ENCODE peak calls at places on chromosomes 4 and X, in six cellular contexts. H is spleen, M is esophagus squamous epithelium, Z is psoas muscle, O is GM23338, Y is adipocyte. F is an unnamed sample.

GRCh38 chr4:144338148-144338547 is 197.6 kb upstream of the GYPA start:
- DNase-seq in H (no peak), M (no peak), Y (peak), O (no peak), Z (no peak), F (peak)

GRCh38 chrX:106940068-106940467 is 19.9 kb downstream of the CLDN2 start:
- DNase-seq in Y (no peak), O (no peak), M (no peak), Z (no peak), H (no peak), F (no peak)

GRCh38 chrX:8987672-8988250 is 46.2 kb downstream of the FAM9B start:
- DNase-seq in H (peak), Z (no peak), M (no peak), Y (no peak), O (no peak), F (no peak)

GRCh38 chrX:46325312-46325877 is 219.8 kb downstream of the ZNF674 start:
- DNase-seq in Y (peak), O (peak), M (no peak), H (no peak), Z (no peak), F (peak)

GRCh38 chr4:36322921-36323354 is 41.5 kb downstream of the DTHD1 start:
- DNase-seq in H (no peak), M (no peak), O (no peak), Y (no peak), Z (no peak), F (no peak)

GRCh38 chrX:56813318-56813837 is 84.3 kb downstream of the NBDY start:
- DNase-seq in Y (peak), O (no peak), H (no peak), M (no peak), Z (no peak), F (peak)

GRCh38 chr4:153790962-153791551 is 2.2 kb upstream of the SFRP2 start:
- DNase-seq in M (no peak), Z (peak), Y (no peak), O (peak), H (peak), F (peak)

GRCh38 chr4:85092943-85093342 is 126.5 kb upstream of the WDFY3 start:
- DNase-seq in M (no peak), H (no peak), O (no peak), Z (no peak), Y (no peak), F (no peak)

GRCh38 chr4:81137894-81138293 is 77.1 kb downstream of the PRKG2 start:
- DNase-seq in Y (no peak), Z (no peak), H (no peak), M (no peak), O (no peak), F (no peak)

GRCh38 chr4:102454981-102455690 is 46.0 kb upstream of the NFKB1 start:
- DNase-seq in Z (no peak), O (no peak), M (no peak), H (no peak), Y (no peak), F (no peak)

GRCh38 chr4:188008377-188008776 is 12.8 kb downstream of the ZFP42 start:
- DNase-seq in M (no peak), H (no peak), O (no peak), Y (peak), Z (no peak), F (peak)

GRCh38 chr4:10173039-10173753 is 56.6 kb upstream of the WDR1 start:
- DNase-seq in M (no peak), O (no peak), Y (no peak), Z (no peak), H (no peak), F (peak)

GRCh38 chrX:132375941-132376340 is 112.9 kb downstream of the MBNL3 start:
- DNase-seq in H (no peak), M (no peak), Z (no peak), O (peak), Y (no peak), F (no peak)

GRCh38 chr4:113645771-113646455 is 115.6 kb downstream of the CAMK2D start:
- DNase-seq in Y (no peak), M (no peak), H (no peak), Z (no peak), O (peak), F (peak)

GRCh38 chrX:31658360-31658759 is 586.5 kb upstream of the FTHL17 start:
- DNase-seq in M (no peak), H (no peak), Z (no peak), O (peak), Y (peak), F (peak)

GRCh38 chr4:64271601-64272081 is 137.6 kb downstream of the TECRL start:
- DNase-seq in M (no peak), Y (no peak), O (peak), Z (peak), H (no peak), F (no peak)

GRCh38 chrX:105314468-105314867 is 94.0 kb upstream of the TEX13A start:
- DNase-seq in Z (no peak), Y (peak), M (no peak), H (no peak), O (no peak), F (peak)

GRCh38 chr4:153514001-153514526 is 47.9 kb downstream of the TMEM131L start:
- DNase-seq in O (no peak), Y (peak), Z (no peak), M (no peak), H (no peak), F (peak)

GRCh38 chr4:186808635-186809018 is 85.0 kb upstream of the FAT1 start:
- DNase-seq in H (no peak), O (no peak), Y (peak), M (no peak), Z (no peak), F (peak)

GRCh38 chrX:35040871-35041270 is 98.3 kb downstream of the FAM47B start:
- DNase-seq in Y (no peak), O (no peak), M (no peak), H (no peak), Z (no peak), F (no peak)

GRCh38 chr4:706834-707598 is 1.4 kb downstream of the PCGF3 start:
- DNase-seq in O (no peak), Z (no peak), H (peak), Y (no peak), M (no peak), F (no peak)
- H3K4me3 ChIP-seq in O (peak), Z (peak), H (peak), Y (peak), M (peak), F (peak)

GRCh38 chr4:2269206-2269531 is 7.3 kb upstream of the MXD4 start:
- DNase-seq in O (peak), M (no peak), Y (no peak), H (peak), Z (peak), F (no peak)
- H3K4me3 ChIP-seq in O (no peak), M (no peak), Y (no peak), H (no peak), Z (peak), F (no peak)

GRCh38 chr4:108216510-108216909 is 47.8 kb upstream of the LEF1 start:
- DNase-seq in Z (no peak), H (no peak), M (no peak), O (no peak), Y (no peak), F (no peak)
- H3K4me3 ChIP-seq in Z (no peak), H (no peak), M (no peak), O (no peak), Y (no peak), F (no peak)

GRCh38 chr4:70627620-70628019 is 924 bp upstream of the ENAM start:
- DNase-seq in O (no peak), Y (peak), Z (no peak), H (no peak), M (no peak), F (no peak)
- H3K4me3 ChIP-seq in O (no peak), Y (no peak), Z (no peak), H (no peak), M (no peak), F (no peak)

DNA sequence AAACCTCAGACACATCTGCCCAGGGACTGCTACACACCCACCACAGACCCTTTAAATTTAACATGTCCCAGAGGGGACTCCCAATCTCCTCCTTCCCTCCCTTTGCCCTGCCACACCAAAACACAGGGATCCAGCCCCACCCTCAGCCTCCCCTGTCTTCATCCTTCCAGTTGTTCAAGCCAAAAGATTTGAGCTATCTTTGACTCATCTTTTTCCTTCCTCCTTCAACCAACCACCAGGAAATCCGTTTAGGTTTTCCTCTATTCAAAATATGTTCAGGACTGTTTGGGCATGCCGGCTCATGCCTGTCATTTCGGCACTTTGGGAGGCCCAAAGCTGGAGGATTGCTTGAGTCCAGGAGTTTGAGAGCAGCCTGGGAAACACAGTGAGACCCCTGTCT is 6.9 kb upstream of the STK32B start:
- DNase-seq in H (no peak), Y (no peak), O (no peak), Z (no peak), M (no peak), F (no peak)
- H3K4me3 ChIP-seq in H (no peak), Y (no peak), O (no peak), Z (no peak), M (no peak), F (no peak)

GRCh38 chrX:123859409-123859827 is 435 bp upstream of the XIAP start:
- DNase-seq in Y (peak), H (no peak), O (peak), Z (no peak), M (no peak), F (no peak)

GRCh38 chrX:123860506-123860840 is 620 bp downstream of the XIAP start:
- DNase-seq in H (no peak), Y (no peak), M (no peak), O (no peak), Z (no peak), F (no peak)

GRCh38 chrX:123859828-123860505 is at the start of gene XIAP:
- DNase-seq in Z (peak), Y (peak), O (peak), M (peak), H (peak), F (peak)

DNA sequence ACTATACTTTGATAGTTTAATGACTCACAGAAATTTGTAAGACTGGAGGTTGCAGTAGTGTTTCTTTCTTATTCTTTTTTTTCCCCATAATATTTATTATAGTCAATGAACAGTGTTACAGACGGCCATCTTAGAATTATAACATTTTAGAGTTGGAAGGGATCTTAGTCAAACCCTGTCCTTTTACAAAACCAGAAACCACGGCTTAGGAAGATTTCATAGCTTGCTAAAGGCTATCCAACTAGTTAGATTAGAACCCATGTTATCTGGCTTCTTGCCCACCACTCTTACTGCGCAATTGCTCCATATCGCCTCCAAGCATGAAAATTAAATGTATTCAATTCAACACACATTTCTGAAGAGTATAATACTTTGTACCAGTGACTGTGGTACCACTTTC is 1.1 kb downstream of the XIAP start:
- DNase-seq in H (no peak), M (no peak), O (no peak), Y (peak), Z (no peak), F (peak)
- H3K4me3 ChIP-seq in H (peak), M (peak), O (peak), Y (peak), Z (peak), F (peak)

GRCh38 chrX:154751121-154751668 is 318 bp upstream of the GAB3 start:
- DNase-seq in H (peak), Z (no peak), M (no peak), O (peak), Y (no peak), F (no peak)
- H3K4me3 ChIP-seq in H (peak), Z (peak), M (peak), O (peak), Y (peak), F (peak)

GRCh38 chr4:105895324-105895608 is at the start of gene NPNT:
- DNase-seq in Z (no peak), M (no peak), H (peak), O (peak), Y (peak), F (no peak)
- H3K4me3 ChIP-seq in Z (peak), M (peak), H (peak), O (peak), Y (peak), F (no peak)

GRCh38 chr4:159016527-159017137 is 86.2 kb upstream of the RAPGEF2 start:
- DNase-seq in Y (no peak), H (no peak), M (no peak), O (peak), Z (no peak), F (peak)
- H3K4me3 ChIP-seq in Y (no peak), H (no peak), M (no peak), O (no peak), Z (no peak), F (no peak)

F was measured in fibroblast of pulmonary artery.